ENCODE peak calls at places on chromosomes 16 and 17, in ten cellular contexts. A is AG10803; X is AG04450; O is A673; G is fibroblast of pulmonary artery; I is CD4-positive, alpha-beta T cell; C is neural crest cell; V is neural progenitor cell; Q is activated CD8-positive, alpha-beta T cell treated with anti-CD3 and anti-CD28 coated beads for 36 hours; E is GM12865. D is an unnamed sample.

GRCh38 chr16:24848065-24848464 is 2.3 kb downstream of the SLC5A11 start:
- DNase-seq in A (peak; percentile 48), I (no peak), G (peak; percentile 75), C (no peak), X (no peak), E (no peak), O (no peak), Q (no peak), V (no peak), D (no peak)

GRCh38 chr17:41340934-41341861 is 9.4 kb downstream of the KRT33A start:
- DNase-seq in I (peak; percentile 55), A (no peak), V (no peak), C (no peak), X (no peak), O (no peak), E (peak; percentile 29), Q (peak; percentile 77), G (no peak), D (no peak)

GRCh38 chr17:4839965-4840892 is 7.1 kb downstream of the MINK1 start:
- DNase-seq in I (no peak), G (no peak), A (no peak), E (no peak), Q (no peak), O (no peak), V (no peak), X (no peak), C (no peak), D (no peak)

GRCh38 chr16:49855822-49856740 is at the start of gene ZNF423:
- DNase-seq in E (peak; percentile 20), X (no peak), C (peak; percentile 43), V (peak; percentile 76), O (peak; percentile 51), I (no peak), Q (no peak), A (no peak), G (peak; percentile 15), D (no peak)

GRCh38 chr17:6186998-6187397 is 116.8 kb downstream of the WSCD1 start:
- DNase-seq in C (no peak), E (no peak), O (no peak), V (no peak), Q (no peak), I (no peak), X (no peak), A (no peak), G (no peak), D (no peak)

GRCh38 chr16:49838361-49838638 is 17.6 kb downstream of the ZNF423 start:
- DNase-seq in V (no peak), Q (no peak), A (no peak), O (no peak), G (no peak), C (no peak), E (no peak), I (no peak), X (no peak), D (no peak)

GRCh38 chr17:48102700-48103378 is 1.6 kb upstream of the CBX1 start:
- DNase-seq in C (no peak), E (no peak), I (no peak), O (no peak), V (no peak), A (no peak), X (no peak), G (no peak), Q (peak; percentile 73), D (no peak)

GRCh38 chr17:73592079-73592415 is 52.2 kb downstream of the SDK2 start:
- DNase-seq in G (no peak), E (no peak), Q (no peak), I (no peak), A (no peak), X (no peak), V (no peak), O (no peak), C (no peak), D (no peak)

GRCh38 chr16:50925758-50926357 is 184.0 kb downstream of the CYLD start:
- DNase-seq in Q (no peak), C (no peak), O (no peak), V (no peak), A (no peak), E (no peak), X (no peak), I (no peak), G (peak; percentile 1), D (no peak)

GRCh38 chr17:2485543-2485942 is 26.1 kb downstream of the METTL16 start:
- DNase-seq in O (peak; percentile 28), E (no peak), Q (no peak), A (peak; percentile 63), G (peak; percentile 63), I (no peak), C (no peak), X (no peak), V (no peak), D (no peak)

GRCh38 chr16:11752856-11753255 is 10.2 kb upstream of the TXNDC11 start:
- DNase-seq in G (no peak), C (no peak), V (no peak), A (no peak), O (no peak), Q (no peak), X (no peak), E (no peak), I (no peak), D (no peak)
- TF ChIP-seq CTCF in G (no peak), C (no peak), V (no peak), A (no peak), O (no peak), Q (no peak), X (no peak), E (no peak), I (no peak), D (no peak)

DNA sequence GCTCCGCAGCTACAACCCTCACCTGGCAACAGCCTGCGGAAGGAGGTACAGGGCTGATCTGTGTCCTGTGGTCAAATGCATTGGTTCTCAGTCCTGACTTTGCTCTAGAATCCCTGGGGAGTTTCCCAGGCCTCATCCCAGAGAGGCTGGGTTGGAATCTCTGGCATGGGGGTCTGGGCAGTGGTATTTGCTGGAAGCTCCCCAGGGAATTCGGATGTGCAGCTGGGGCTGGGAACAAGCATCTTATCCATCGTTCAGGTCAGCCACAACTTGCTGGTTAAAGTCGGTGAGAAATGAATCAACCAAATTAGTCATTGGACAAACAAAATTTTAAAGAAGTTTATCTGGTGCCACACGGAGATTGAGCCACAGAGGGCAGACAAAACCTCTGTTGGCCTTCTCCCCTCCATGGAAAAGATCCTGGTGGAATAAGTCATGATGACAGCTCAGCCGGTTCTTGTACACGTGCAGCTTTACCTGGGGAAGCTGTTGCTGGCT is 231.2 kb downstream of the FOXL1 start:
- DNase-seq in I (no peak), O (no peak), Q (no peak), X (peak; percentile 55), V (no peak), E (no peak), G (peak; percentile 41), A (peak; percentile 72), C (no peak), D (no peak)
- TF ChIP-seq CTCF in I (no peak), O (no peak), Q (no peak), X (peak; percentile 29), V (no peak), E (no peak), G (no peak), A (peak; percentile 8), C (no peak), D (no peak)

DNA sequence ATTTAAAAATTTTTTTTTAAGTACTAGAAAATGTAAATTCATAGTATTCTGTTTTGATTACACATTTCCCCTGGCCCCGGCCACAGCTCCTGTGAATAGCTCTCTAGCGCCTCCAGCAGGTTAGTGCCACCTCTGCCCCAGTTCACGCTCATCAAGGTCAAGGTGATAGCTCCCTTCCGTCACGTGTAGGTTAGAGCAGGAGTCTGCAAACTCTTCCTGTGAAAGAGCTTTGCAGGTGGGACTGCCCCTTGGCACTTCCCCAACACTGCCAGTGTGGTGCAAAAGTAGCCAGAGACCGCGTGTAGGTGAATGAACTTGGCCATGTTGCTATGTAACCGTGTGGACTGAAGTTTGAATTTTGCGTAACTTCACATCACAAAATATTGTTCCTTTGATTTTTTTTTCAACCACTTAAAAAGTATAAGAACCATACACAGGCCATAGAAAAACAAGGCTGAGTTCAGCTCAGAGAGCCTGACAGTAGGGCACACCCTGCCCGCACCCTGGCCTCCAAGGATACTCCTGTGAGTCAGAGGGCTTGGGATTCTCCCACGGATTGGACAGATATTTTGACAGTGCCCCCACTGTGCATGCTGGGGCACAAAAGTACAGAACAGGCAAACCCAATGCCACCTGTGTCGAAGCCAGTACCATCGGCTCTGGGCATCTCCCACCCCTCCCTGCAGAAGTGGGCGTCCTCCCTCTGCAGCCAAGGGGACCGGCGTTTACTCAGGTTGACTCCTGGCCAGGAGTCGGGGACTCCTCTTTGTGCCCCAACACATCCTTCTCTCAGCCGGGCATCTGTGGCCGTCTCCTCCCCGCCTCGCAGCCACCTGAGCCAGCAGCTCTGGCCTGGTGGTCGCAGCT is 92.0 kb upstream of the CHMP6 start:
- DNase-seq in O (peak; percentile 51), X (no peak), I (peak; percentile 83), V (peak; percentile 51), G (peak; percentile 14), C (peak; percentile 44), E (peak; percentile 76), Q (peak; percentile 88), A (no peak), D (no peak)
- TF ChIP-seq CTCF in O (peak; percentile 72), X (peak; percentile 59), I (peak; percentile 87), V (peak; percentile 66), G (peak; percentile 52), C (peak; percentile 63), E (peak; percentile 66), Q (peak; percentile 93), A (peak; percentile 64), D (no peak)

GRCh38 chr16:65919977-65920376 is 446.5 kb upstream of the CDH5 start:
- DNase-seq in C (no peak), O (no peak), E (no peak), V (no peak), A (no peak), G (no peak), I (no peak), Q (no peak), X (no peak), D (no peak)

GRCh38 chr16:65916995-65917394 is 449.5 kb upstream of the CDH5 start:
- DNase-seq in X (no peak), I (no peak), C (no peak), Q (no peak), G (no peak), A (no peak), E (no peak), O (no peak), V (no peak), D (no peak)

GRCh38 chr16:65919116-65919515 is 447.4 kb upstream of the CDH5 start:
- DNase-seq in V (no peak), I (no peak), X (no peak), C (no peak), O (no peak), A (no peak), G (no peak), Q (no peak), E (no peak), D (no peak)

GRCh38 chr16:65922923-65923322 is 443.6 kb upstream of the CDH5 start:
- DNase-seq in E (no peak), X (no peak), O (no peak), A (no peak), Q (no peak), V (no peak), C (no peak), G (no peak), I (no peak), D (no peak)

DNA sequence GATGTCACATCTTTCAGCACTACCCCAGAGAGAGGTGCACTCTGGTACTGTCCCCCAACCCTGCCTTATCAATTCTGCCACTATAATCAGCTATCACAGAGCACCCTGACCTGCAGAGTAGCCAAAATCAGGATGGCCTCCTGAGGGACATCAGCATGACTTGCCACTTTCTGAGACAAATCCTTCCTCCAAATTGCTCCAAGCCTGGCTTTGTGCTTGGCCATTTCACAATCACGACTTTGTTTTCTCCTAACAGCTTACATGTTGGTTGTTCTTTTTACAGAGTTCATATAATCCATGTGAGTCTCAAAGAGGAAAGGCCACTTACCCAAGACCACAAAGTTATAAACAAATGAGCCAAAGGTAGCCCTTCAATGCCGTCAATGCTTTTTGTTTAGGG is 449.0 kb upstream of the CDH5 start:
- DNase-seq in Q (no peak), E (no peak), G (no peak), V (no peak), O (no peak), I (no peak), X (no peak), A (no peak), C (no peak), D (no peak)
- TF ChIP-seq CTCF in Q (no peak), E (no peak), G (no peak), V (no peak), O (no peak), I (no peak), X (no peak), A (no peak), C (no peak), D (no peak)